ENCODE peak calls at places on chromosomes 16 and 17, in nine cellular contexts. A is hepatocyte, Y is H9, X is IMR-90, P is neuronal stem cell, R is OCI-LY7, N is neural progenitor cell, U is Karpas-422, L is PC-9. E is an unnamed sample.

GRCh38 chr16:66250686-66251405 is 115.6 kb upstream of the CDH5 start:
- DNase-seq in P (no peak), A (peak; percentile 44), R (no peak), Y (no peak), X (peak; percentile 73), U (no peak), L (peak; percentile 16), N (no peak), E (no peak)

GRCh38 chr17:6577686-6578263 is 21.4 kb upstream of the PITPNM3 start:
- DNase-seq in A (no peak), U (no peak), R (no peak), N (no peak), Y (no peak), X (no peak), P (no peak), L (no peak), E (no peak)

GRCh38 chr17:20232611-20233010 is 223.5 kb downstream of the SPECC1 start:
- DNase-seq in Y (no peak), R (no peak), P (no peak), L (no peak), U (no peak), A (no peak), N (no peak), X (no peak), E (no peak)

GRCh38 chr17:54891176-54891821 is 9.4 kb upstream of the TOM1L1 start:
- DNase-seq in N (peak; percentile 80), A (peak; percentile 85), Y (peak; percentile 57), X (peak; percentile 73), U (peak; percentile 80), L (peak; percentile 68), P (peak; percentile 51), R (peak; percentile 32), E (peak; percentile 72)

GRCh38 chr17:76038050-76038449 is 10.9 kb upstream of the EVPL start:
- DNase-seq in N (no peak), L (no peak), R (no peak), U (no peak), A (no peak), Y (no peak), X (peak; percentile 16), P (no peak), E (no peak)

GRCh38 chr16:88064889-88065746 is 113.9 kb downstream of the BANP start:
- DNase-seq in L (no peak), P (no peak), N (no peak), R (no peak), A (no peak), Y (no peak), U (no peak), X (no peak), E (no peak)

GRCh38 chr17:83053021-83053778 is 26.2 kb upstream of the METRNL start:
- DNase-seq in N (peak; percentile 24), R (no peak), A (no peak), L (no peak), P (no peak), X (peak; percentile 30), U (no peak), Y (peak; percentile 49), E (peak; percentile 44)

GRCh38 chr16:70687172-70687531 is 1.3 kb upstream of the MTSS2 start:
- DNase-seq in P (no peak), R (no peak), X (no peak), Y (no peak), L (no peak), U (no peak), N (no peak), A (no peak), E (peak; percentile 44)

GRCh38 chr17:76528528-76529223 is 8.8 kb downstream of the CYGB start:
- DNase-seq in U (peak; percentile 75), P (no peak), L (no peak), X (peak; percentile 28), N (no peak), A (no peak), R (peak; percentile 85), Y (no peak), E (peak; percentile 89)

GRCh38 chr16:57534881-57535658 is 1.3 kb downstream of the CCDC102A start:
- DNase-seq in R (no peak), X (no peak), N (no peak), A (no peak), Y (peak; percentile 26), L (no peak), U (no peak), P (no peak), E (no peak)

GRCh38 chr17:51029142-51029541 is 91.5 kb downstream of the SPAG9 start:
- DNase-seq in R (peak; percentile 14), N (no peak), X (no peak), L (no peak), P (no peak), U (peak; percentile 48), A (no peak), Y (no peak), E (no peak)

GRCh38 chr17:51028176-51028863 is 92.3 kb downstream of the SPAG9 start:
- DNase-seq in N (no peak), Y (no peak), R (no peak), U (no peak), X (peak; percentile 17), A (no peak), L (no peak), P (no peak), E (no peak)

GRCh38 chr17:51034800-51035199 is 85.9 kb downstream of the SPAG9 start:
- DNase-seq in X (no peak), N (no peak), P (no peak), L (no peak), R (no peak), A (no peak), Y (no peak), U (no peak), E (no peak)

GRCh38 chr17:51032850-51033249 is 87.8 kb downstream of the SPAG9 start:
- DNase-seq in L (no peak), N (no peak), U (no peak), X (peak; percentile 64), R (no peak), Y (no peak), P (no peak), A (no peak), E (no peak)

GRCh38 chr17:51029568-51030463 is 90.9 kb downstream of the SPAG9 start:
- DNase-seq in N (no peak), L (no peak), A (no peak), Y (no peak), P (no peak), X (peak; percentile 54), U (peak; percentile 54), R (peak; percentile 33), E (no peak)
- H2AFZ ChIP-seq in N (no peak overlapping the region), L (no peak overlapping the region), A (no peak overlapping the region), Y (no peak overlapping the region), P (no peak overlapping the region), X (no peak overlapping the region), U (no peak overlapping the region), R (no peak overlapping the region), E (no peak overlapping the region)

DNA sequence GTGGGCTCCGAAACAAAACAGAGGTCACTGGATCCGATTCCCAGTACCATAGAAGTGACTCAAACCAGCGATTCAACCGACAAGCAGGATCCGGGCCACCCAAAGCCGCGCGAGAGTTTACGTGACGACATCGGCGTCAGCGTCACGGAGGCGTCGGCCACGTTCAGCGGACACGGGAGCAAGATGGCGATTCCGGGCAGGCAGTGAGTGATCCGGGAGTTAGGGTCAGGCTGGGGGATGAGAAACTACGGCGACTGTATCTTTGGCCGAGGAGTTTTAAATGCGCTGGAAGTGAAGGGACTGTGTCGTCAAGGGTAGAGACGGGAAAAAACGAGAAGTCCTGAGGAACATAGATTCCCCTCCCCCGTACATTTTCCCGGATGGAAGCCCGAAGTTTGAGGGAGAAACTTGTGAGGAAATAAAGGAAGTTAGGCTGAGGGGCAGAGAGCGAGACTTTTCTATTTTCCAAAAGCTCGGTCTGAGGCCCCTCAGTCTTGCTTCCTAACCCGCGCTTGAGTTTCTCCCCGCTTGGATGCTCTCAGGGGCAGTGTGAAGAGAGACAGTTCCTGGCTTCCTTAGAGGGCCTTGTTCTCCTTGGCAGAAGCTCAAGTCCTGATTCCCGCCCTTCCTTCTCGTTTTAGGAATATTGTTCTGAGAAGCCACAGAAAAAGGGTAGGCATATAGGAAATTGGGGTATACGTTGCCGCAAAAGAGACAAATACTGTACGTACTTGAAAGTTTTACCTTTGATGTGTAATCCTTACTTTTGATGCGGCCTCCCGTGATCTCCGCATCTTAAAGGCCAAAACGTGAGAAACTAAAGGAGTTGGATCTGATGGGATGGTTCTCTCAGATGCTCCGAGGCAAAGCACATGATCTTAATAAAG is at the start of gene NSRP1:
- DNase-seq in R (peak; percentile 95), L (peak; percentile 87), A (peak; percentile 96), U (peak; percentile 98), N (peak; percentile 96), Y (peak; percentile 98), P (peak; percentile 90), X (peak; percentile 96), E (peak; percentile 91)
- H2AFZ ChIP-seq in R (peak within 1 kb of the TSS; percentile 95), L (peak within 1 kb of the TSS; percentile 95), A (peak within 1 kb of the TSS; percentile 91), U (peak within 1 kb of the TSS; percentile 64), N (peak within 1 kb of the TSS; percentile 71), Y (peak within 1 kb of the TSS; percentile 63), P (peak within 1 kb of the TSS; percentile 89), X (peak within 1 kb of the TSS; percentile 94), E (peak within 1 kb of the TSS; percentile 99)

DNA sequence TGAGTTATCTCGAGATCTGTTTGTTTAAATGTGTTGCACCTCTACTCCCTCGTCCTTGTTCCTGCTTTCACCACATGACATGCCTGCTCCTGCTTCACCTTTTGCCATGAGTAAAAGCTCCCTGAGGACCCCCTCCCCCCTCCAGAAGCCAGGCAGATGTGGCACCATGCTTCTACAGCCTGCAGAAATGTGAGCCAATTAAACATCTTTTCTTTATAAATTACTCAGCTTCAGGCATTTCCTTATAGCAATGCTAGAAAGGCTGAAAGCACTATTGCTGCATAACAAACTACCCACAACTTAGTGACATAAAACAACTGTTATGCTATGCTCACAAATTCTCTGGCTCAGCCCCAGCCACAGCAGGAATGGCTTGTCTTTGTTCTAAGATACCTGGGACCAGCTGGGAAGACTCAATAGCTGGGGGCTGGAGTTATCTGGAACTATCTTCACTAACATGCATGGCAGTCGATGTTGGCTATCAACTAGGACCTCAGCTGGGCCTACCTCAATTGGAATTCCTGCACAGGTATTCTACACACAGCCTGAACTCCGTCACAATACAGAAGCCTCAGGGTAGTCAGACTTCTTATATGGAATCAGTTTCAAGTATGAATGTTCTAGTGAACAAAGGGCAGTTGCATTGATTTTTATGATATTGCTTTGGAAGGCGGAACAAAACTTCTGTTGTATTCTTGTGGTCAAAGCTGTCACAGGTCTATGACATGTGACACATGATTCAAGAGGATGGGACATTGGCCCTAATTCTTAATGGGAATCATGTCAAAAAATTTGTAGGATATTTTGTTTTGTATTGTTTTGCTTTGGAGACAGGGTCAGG is 186.0 kb upstream of the PIRT start:
- DNase-seq in P (no peak), L (no peak), X (no peak), N (no peak), A (no peak), U (no peak), Y (no peak), R (no peak), E (no peak)
- H2AFZ ChIP-seq in P (no peak overlapping the region), L (no peak overlapping the region), X (no peak overlapping the region), N (no peak overlapping the region), A (no peak overlapping the region), U (no peak overlapping the region), Y (no peak overlapping the region), R (no peak overlapping the region), E (no peak overlapping the region)

DNA sequence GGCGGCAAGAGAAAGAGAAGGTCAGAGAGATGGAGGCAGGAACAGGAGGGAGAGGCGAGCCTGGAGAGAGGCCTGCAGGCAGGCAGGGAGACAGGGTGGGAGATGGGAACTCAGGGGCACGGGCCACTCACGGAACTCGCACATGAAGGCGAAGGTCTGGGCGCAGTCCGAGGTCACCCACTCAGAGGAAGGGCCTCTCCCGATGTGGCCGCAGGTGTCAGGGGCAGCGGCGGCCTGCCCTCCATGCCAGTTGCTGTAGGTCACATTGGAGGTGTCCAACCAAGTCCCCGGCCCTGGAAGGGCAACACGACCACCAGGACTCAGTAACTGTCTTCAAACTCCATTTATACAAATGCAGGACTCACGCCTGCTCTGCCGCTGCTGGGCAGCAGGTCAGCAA is 22.4 kb upstream of the BCO1 start:
- DNase-seq in P (no peak), X (no peak), U (no peak), N (no peak), Y (no peak), L (no peak), R (no peak), A (no peak), E (no peak)
- H2AFZ ChIP-seq in P (no peak overlapping the region), X (no peak overlapping the region), U (no peak overlapping the region), N (peak overlapping the region; percentile 26), Y (no peak overlapping the region), L (no peak overlapping the region), R (no peak overlapping the region), A (no peak overlapping the region), E (no peak overlapping the region)